ENCODE peak calls at places on chromosomes 7 and 10, in eight cellular contexts. I is HCT116, X is ovary, N is tibial nerve, M is uterus, E is heart left ventricle, Y is HepG2, B is breast epithelium. L is an unnamed sample. For H3K4me1, the result is how much of the 10 kb centered on the place peaks cover.

GRCh38 chr10:75825220-75825619 is 393.8 kb downstream of the LRMDA start:
- DNase-seq in B (no peak), N (no peak), Y (no peak), M (no peak), I (no peak), X (no peak), E (no peak), L (no peak)

GRCh38 chr7:37732253-37732652 is 48.7 kb downstream of the GPR141 start:
- DNase-seq in B (no peak), X (no peak), M (peak), Y (peak), E (peak), I (peak), N (peak), L (no peak)

GRCh38 chr10:110600487-110601101 is 33.1 kb downstream of the SMC3 start:
- DNase-seq in B (no peak), M (no peak), I (peak), Y (peak), X (no peak), E (no peak), N (no peak), L (no peak)

GRCh38 chr10:49334993-49335972 is 36.3 kb downstream of the C10orf71 start:
- DNase-seq in B (no peak), Y (no peak), X (no peak), I (no peak), M (no peak), E (no peak), N (no peak), L (no peak)

GRCh38 chr10:107548301-107548700 is 383.8 kb upstream of the SORCS1 start:
- DNase-seq in E (no peak), I (no peak), M (no peak), B (no peak), N (no peak), Y (no peak), X (no peak), L (no peak)

GRCh38 chr10:44325878-44326277 is 59.0 kb downstream of the CXCL12 start:
- DNase-seq in N (no peak), I (no peak), Y (no peak), M (peak), B (no peak), E (no peak), X (no peak), L (no peak)

GRCh38 chr10:97781541-97782331 is 9.9 kb upstream of the SFRP5 start:
- DNase-seq in E (peak), X (no peak), N (no peak), Y (no peak), I (no peak), B (no peak), M (no peak), L (no peak)

GRCh38 chr10:74213571-74214162 is 62.6 kb downstream of the ADK start:
- DNase-seq in E (no peak), N (no peak), B (no peak), X (no peak), Y (peak), M (no peak), I (peak), L (no peak)

GRCh38 chr7:54419209-54419608 is 123.0 kb upstream of the VSTM2A start:
- DNase-seq in B (no peak), N (no peak), M (no peak), I (no peak), X (no peak), E (peak), Y (no peak), L (no peak)

GRCh38 chr7:66920256-66920655 is 769 bp upstream of the TMEM248 start:
- DNase-seq in I (no peak), E (no peak), X (no peak), N (no peak), M (no peak), B (no peak), Y (no peak), L (no peak)

GRCh38 chr7:98293746-98294145 is 12.3 kb downstream of the BRI3 start:
- DNase-seq in M (no peak), B (no peak), X (no peak), E (no peak), N (no peak), I (no peak), Y (no peak), L (no peak)

GRCh38 chr10:132643709-132644543 is 106.3 kb downstream of the INPP5A start:
- DNase-seq in Y (no peak), X (no peak), N (no peak), B (no peak), M (peak), E (peak), I (no peak), L (no peak)

GRCh38 chr7:76302299-76303056 is at the start of gene HSPB1:
- DNase-seq in N (peak), Y (peak), B (peak), E (peak), M (peak), X (peak), I (peak), L (peak)
- TF ChIP-seq POLR2A in N (peak), Y (peak), B (peak), E (peak), M (peak), X (peak), I (peak), L (no peak)

GRCh38 chr7:105028004-105028403 is 14.0 kb downstream of the KMT2E start:
- DNase-seq in I (no peak), M (no peak), E (no peak), X (no peak), N (no peak), Y (no peak), B (no peak), L (no peak)
- H3K4me1 ChIP-seq in I (under half), M (under half), E (half or more), X (under half), N (under half), Y (under half), B (under half), L (half or more)

GRCh38 chr10:129622736-129623135 is 155.7 kb downstream of the MGMT start:
- DNase-seq in E (no peak), B (no peak), N (no peak), M (no peak), Y (no peak), I (no peak), X (no peak), L (no peak)
- H3K27ac ChIP-seq in E (no peak), B (no peak), N (no peak), M (no peak), Y (no peak), I (no peak), X (no peak), L (no peak)

DNA sequence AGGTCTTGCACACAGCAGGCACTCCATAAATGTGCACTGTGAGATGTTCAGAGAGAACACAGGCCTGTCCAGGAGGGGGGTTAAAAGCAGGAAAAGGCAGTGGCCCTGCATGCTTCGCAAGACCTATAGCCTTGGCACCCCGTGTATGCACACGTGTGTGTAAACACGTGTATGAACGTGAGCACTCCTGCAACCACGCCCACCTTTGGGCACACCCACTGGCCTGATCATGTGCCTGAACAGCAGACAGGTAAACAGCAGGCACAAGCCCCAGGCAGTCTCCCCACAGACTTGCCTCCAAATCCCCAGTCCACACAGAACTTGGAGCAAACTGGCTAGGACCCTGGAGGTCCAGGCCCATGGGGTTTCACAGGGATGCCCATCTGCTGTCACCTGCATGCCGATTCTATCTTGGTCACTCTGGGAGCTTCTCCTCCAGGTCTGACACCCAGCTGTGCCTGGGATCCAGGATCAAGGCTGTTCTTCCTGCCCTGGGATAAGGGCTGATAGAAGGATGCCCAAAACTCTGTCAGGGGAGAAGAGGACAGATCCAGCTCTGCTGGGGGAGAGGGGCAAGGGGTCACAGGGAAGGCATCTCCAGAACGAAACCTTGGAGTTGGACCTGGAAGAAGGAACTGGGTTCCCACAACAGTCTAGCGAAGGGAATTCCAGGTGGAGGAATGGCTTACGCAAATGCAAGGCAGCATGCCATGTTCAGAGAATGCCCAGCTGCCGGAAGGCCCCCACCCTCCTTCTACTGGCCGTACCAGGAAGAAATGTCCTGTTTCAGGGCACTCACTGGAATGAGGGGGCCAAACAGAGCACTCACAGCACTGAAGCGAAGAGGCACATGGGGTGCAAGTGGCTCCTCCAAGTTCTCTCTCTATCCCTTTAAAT is 14.3 kb upstream of the ZMIZ1 start:
- DNase-seq in Y (peak), N (no peak), X (peak), M (peak), I (no peak), E (no peak), B (no peak), L (peak)
- TF ChIP-seq POLR2A in Y (no peak), N (no peak), X (no peak), M (no peak), I (no peak), E (no peak), B (no peak), L (no peak)

L was measured in stomach.